ENCODE peak calls at places on chromosome 1, in four cellular contexts. K is WERI-Rb-1, R is fibroblast of mammary gland, S is cardiac fibroblast. L is an unnamed sample.
A peak's percentile ranks its signal among the peaks of the same experiment; 100 is the strongest.

GRCh38 chr1:229191066-229191674 is 79.7 kb upstream of the RAB4A start:
- DNase-seq in K (no peak), R (peak; percentile 62), S (no peak), L (no peak)

GRCh38 chr1:205430631-205431305 is 8.9 kb upstream of the LEMD1 start:
- DNase-seq in K (no peak), R (peak; percentile 41), S (peak; percentile 68), L (peak; percentile 76)

GRCh38 chr1:230105754-230106625 is 39.0 kb downstream of the GALNT2 start:
- DNase-seq in K (no peak), R (peak; percentile 95), S (peak; percentile 90), L (no peak)

GRCh38 chr1:48109390-48110009 is 112.3 kb upstream of the TRABD2B start:
- DNase-seq in K (no peak), R (peak; percentile 73), S (peak; percentile 70), L (no peak)

GRCh38 chr1:35211113-35211399 is 18.1 kb upstream of the SFPQ start:
- DNase-seq in K (no peak), R (no peak), S (no peak), L (no peak)

GRCh38 chr1:210657806-210658205 is 329.1 kb downstream of the HHAT start:
- DNase-seq in K (no peak), R (no peak), S (no peak), L (no peak)

GRCh38 chr1:235077571-235078479 is 50.8 kb downstream of the TOMM20 start:
- DNase-seq in K (no peak), R (peak; percentile 48), S (no peak), L (no peak)

GRCh38 chr1:67824771-67825170 is 8.5 kb downstream of the GNG12 start:
- DNase-seq in K (no peak), R (no peak), S (no peak), L (no peak)

GRCh38 chr1:54543729-54544496 is 4.1 kb upstream of the ACOT11 start:
- DNase-seq in K (no peak), R (peak; percentile 27), S (peak; percentile 39), L (no peak)

GRCh38 chr1:205003358-205004145 is 39.5 kb upstream of the CNTN2 start:
- DNase-seq in K (peak; percentile 94), R (no peak), S (no peak), L (no peak)

DNA sequence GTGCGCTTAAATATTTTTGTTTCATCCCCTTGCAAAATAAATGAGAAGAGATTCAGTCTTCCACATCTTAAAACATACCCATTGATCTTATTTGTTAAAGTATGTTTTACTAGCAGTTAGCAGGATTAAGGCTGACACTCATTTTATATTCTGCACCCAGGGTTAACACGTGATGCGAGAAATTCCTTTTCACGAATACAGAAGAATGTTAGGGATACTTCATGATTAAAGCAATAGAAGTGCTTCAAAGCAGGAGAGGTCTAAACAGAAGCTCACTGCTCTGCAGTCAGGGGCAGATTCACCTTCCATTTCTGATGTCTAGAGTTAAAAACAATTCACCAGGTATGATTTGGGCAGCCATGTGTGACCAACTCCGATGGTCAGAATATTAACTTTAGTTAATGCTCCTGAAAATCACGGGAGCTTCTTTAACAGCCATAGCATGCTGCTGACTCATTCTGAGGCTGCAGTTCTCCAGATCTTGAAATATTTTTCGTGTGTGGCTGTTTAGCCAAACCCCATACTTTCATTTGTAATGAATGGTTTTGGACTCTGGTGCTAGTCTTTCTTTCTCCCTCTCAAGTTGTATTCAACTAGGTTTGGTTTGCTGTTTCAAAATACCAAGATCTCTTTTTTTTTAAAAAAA is 19.7 kb downstream of the BCAR3 start:
- DNase-seq in K (no peak), R (peak; percentile 82), S (peak; percentile 82), L (no peak)
- H3K4me3 ChIP-seq in K (no peak overlapping the region), R (no peak overlapping the region), S (no peak overlapping the region), L (no peak overlapping the region)

GRCh38 chr1:16147615-16147926 is 8.3 kb downstream of the EPHA2 start:
- DNase-seq in K (no peak), R (no peak), S (no peak), L (no peak)

GRCh38 chr1:16146888-16147614 is 8.8 kb downstream of the EPHA2 start:
- DNase-seq in K (no peak), R (no peak), S (peak; percentile 56), L (no peak)

GRCh38 chr1:16145030-16145987 is 10.6 kb downstream of the EPHA2 start:
- DNase-seq in K (no peak), R (peak; percentile 89), S (peak; percentile 90), L (no peak)

GRCh38 chr1:16144325-16145029 is 11.4 kb downstream of the EPHA2 start:
- DNase-seq in K (no peak), R (no peak), S (no peak), L (no peak)

DNA sequence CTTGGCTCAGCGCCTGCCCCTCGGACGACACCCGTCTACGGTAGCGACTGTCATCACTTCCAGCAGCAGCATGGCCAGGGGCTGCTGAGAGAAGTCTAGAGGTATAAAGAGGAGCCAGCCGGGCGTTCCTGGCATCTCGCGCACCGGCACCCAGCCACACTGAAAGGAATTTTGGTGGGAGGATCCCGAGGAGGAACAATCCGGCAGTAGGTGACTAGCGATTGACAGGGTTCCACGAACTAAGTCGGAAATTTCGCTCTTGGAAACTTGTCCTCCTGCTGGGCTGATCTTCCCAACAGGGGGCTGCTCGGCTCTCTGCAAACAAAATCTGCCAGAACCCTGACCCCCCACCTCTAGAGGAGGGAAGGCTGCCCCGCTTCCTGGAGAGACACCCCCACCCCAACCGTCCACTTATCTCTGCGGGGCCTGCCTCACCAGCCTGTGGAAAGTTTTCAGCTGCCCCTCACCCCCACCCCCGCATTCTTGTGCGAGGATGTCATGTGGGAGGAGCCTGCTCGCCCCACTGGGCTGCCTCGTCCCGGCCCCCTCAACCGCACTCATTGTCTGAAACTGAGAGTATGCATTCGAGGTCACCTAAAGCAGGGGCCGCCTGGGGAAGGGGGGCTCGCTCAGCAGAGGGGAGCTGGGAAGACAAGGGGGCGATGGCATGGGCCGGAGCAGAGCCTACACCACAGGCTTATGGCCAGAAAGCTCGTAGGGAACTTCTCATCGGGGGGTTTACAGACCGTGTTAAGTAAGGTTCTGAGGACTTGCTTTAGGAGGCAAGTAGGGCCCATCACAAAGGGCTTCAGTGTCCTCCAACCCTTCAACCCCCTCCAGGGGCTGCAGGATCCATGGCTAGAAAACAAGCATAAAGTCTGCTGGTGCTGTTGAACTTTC is 9.6 kb downstream of the EPHA2 start:
- DNase-seq in K (no peak), R (peak; percentile 77), S (peak; percentile 92), L (no peak)
- H3K4me3 ChIP-seq in K (no peak overlapping the region), R (peak overlapping the region; percentile 43), S (peak overlapping the region; percentile 22), L (no peak overlapping the region)

DNA sequence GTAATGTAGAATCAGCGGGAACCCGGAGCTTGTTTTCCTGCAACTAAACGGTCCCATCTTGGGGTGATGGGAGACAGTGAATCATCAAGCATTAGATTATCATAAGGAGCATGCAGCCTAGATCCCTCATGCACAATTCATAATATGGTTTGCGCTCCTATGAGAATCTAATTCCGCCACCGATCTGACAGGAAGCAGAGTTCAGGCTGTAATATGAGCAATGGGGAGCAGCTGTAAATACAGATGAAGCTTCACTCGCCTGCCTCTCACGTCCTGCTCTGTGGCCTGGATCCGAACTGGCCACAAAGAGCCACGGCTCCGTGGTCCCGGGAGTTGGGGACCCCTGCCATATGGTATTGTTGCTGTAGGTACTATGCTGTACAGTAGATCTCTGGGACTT is 1.6 kb downstream of the IFI44 start:
- DNase-seq in K (no peak), R (peak; percentile 72), S (no peak), L (no peak)
- H3K4me3 ChIP-seq in K (no peak overlapping the region), R (peak overlapping the region; percentile 47), S (no peak overlapping the region), L (peak overlapping the region; percentile 41)

GRCh38 chr1:161706116-161706482 is 930 bp upstream of the FCRLA start:
- DNase-seq in K (no peak), R (peak; percentile 88), S (no peak), L (no peak)
- H3K4me3 ChIP-seq in K (no peak overlapping the region), R (no peak overlapping the region), S (no peak overlapping the region), L (no peak overlapping the region)

GRCh38 chr1:246149543-246149942 is 357.5 kb downstream of the SMYD3 start:
- DNase-seq in K (no peak), R (no peak), S (no peak), L (no peak)
- H3K4me3 ChIP-seq in K (no peak overlapping the region), R (no peak overlapping the region), S (no peak overlapping the region), L (no peak overlapping the region)